ENCODE peak calls at places on chromosomes 13 and 19, in five cellular contexts. P is RWPE2, K is adrenal gland, L is HepG2, B is Peyer's patch. D is an unnamed sample.

GRCh38 chr13:23695711-23696512 is 125.7 kb downstream of the TNFRSF19 start:
- DNase-seq in P (no peak), K (no peak), L (no peak), B (peak; percentile 59), D (peak; percentile 51)

GRCh38 chr19:45424191-45425058 is 708 bp upstream of the ERCC1 start:
- DNase-seq in P (peak; percentile 96), K (peak; percentile 88), L (peak; percentile 86), B (peak; percentile 86), D (peak; percentile 86)

GRCh38 chr13:46463719-46464118 is 76.7 kb upstream of the RUBCNL start:
- DNase-seq in P (no peak), K (no peak), L (no peak), B (no peak), D (no peak)

GRCh38 chr19:18090545-18091216 is 3.9 kb upstream of the IL12RB1 start:
- DNase-seq in P (no peak), K (no peak), L (no peak), B (no peak), D (no peak)

GRCh38 chr13:30577381-30577780 is 40.3 kb upstream of the USPL1 start:
- DNase-seq in P (peak; percentile 69), K (peak; percentile 69), L (peak; percentile 13), B (peak; percentile 58), D (no peak)

GRCh38 chr19:16496613-16496983 is 404 bp downstream of the C19orf44 start:
- DNase-seq in P (no peak), K (peak; percentile 74), L (no peak), B (no peak), D (peak; percentile 63)

GRCh38 chr13:102399791-102400618 is 1.8 kb downstream of the FGF14 start:
- DNase-seq in P (no peak), K (peak; percentile 65), L (no peak), B (no peak), D (peak; percentile 48)

GRCh38 chr19:7349961-7350711 is 1.4 kb downstream of the ARHGEF18 start:
- DNase-seq in P (no peak), K (no peak), L (no peak), B (peak; percentile 87), D (no peak)

GRCh38 chr13:107600986-107601385 is 614.4 kb downstream of the LIG4 start:
- DNase-seq in P (no peak), K (no peak), L (no peak), B (no peak), D (no peak)

GRCh38 chr19:29962777-29963176 is 20.7 kb downstream of the URI1 start:
- DNase-seq in P (no peak), K (no peak), L (no peak), B (no peak), D (no peak)
- H3K4me1 ChIP-seq in P (peaks cover 12% of the 10 kb centered on the region), K (peaks cover 45% of the 10 kb centered on the region), L (peaks cover 60% of the 10 kb centered on the region), B (no peaks in the 10 kb centered on the region), D (peaks cover 32% of the 10 kb centered on the region)

GRCh38 chr13:97121894-97122293 is 100.2 kb upstream of the MBNL2 start:
- DNase-seq in P (no peak), K (no peak), L (no peak), B (no peak), D (no peak)
- H3K4me1 ChIP-seq in P (peaks cover 53% of the 10 kb centered on the region), K (peaks cover 21% of the 10 kb centered on the region), L (peaks cover 13% of the 10 kb centered on the region), B (no peaks in the 10 kb centered on the region), D (peaks cover 46% of the 10 kb centered on the region)

DNA sequence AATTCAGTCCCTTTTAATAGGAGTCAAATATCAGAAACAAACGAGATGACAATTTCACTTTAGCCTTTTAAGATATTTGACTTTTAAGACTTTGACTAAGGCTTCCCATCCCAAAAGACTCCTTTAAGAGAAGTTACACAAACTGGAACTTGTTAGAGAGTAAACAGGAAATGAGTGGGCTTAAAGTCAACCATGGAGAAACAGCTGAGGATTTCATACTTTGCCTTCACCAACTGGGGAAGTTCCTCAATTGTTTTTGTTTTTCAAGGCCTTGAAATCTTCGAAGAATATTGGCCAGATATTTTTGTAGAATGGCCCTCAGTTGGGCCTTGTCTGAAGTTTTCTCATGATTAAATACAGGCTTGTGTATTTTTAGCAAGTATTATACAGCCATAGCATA is 227.3 kb downstream of the POU4F1 start:
- DNase-seq in P (no peak), K (no peak), L (no peak), B (no peak), D (no peak)
- H3K4me1 ChIP-seq in P (no peaks in the 10 kb centered on the region), K (no peaks in the 10 kb centered on the region), L (no peaks in the 10 kb centered on the region), B (no peaks in the 10 kb centered on the region), D (no peaks in the 10 kb centered on the region)

DNA sequence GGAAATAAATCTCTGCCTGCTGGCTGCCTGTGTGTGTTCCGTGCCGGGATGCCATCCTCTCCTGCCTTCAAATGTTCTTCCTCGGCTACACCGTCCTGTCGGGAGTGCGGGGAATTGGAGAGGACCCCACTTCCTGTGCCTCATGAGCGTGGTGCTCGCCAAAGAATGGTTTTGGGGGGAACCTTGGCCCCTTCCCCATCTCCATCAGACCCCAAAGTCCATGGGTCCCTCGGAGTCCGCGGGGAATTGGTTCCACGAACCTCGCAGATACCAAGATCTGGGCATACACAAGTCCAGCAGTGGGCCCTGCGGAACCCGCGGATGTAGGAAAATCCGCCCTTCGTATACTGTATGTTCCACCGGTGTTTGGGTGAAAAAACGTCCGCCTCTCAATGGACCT is 2.3 kb upstream of the ZNF865 start:
- DNase-seq in P (no peak), K (no peak), L (no peak), B (no peak), D (no peak)
- H3K4me1 ChIP-seq in P (peaks cover 15% of the 10 kb centered on the region), K (peaks cover 13% of the 10 kb centered on the region), L (peaks cover 59% of the 10 kb centered on the region), B (no peaks in the 10 kb centered on the region), D (peaks cover 32% of the 10 kb centered on the region)